ENCODE peak calls at places on chromosomes 13 and 19, in four cellular contexts. Q is ascending aorta; C is CD4-positive, CD25-positive, alpha-beta regulatory T cell; V is Peyer's patch. S is an unnamed sample. For H3K27me3 and H3K36me3, the result is how much of the 10 kb centered on the place peaks cover.

GRCh38 chr19:17107546-17108452 is 32.2 kb downstream of the MYO9B start:
- DNase-seq in V (peak), Q (peak), C (no peak), S (no peak)

GRCh38 chr13:40129467-40129866 is 474.0 kb downstream of the COG6 start:
- DNase-seq in Q (no peak), V (no peak), C (no peak), S (no peak)

GRCh38 chr13:30038884-30039283 is 188.5 kb upstream of the UBL3 start:
- DNase-seq in Q (no peak), C (no peak), V (no peak), S (no peak)

GRCh38 chr13:25267715-25268114 is 19.6 kb downstream of the MTMR6 start:
- DNase-seq in C (no peak), V (no peak), Q (no peak), S (no peak)

GRCh38 chr13:34174671-34175145 is 356.8 kb downstream of the RFC3 start:
- DNase-seq in C (no peak), Q (no peak), V (no peak), S (no peak)

GRCh38 chr13:107764012-107764411 is 451.3 kb downstream of the LIG4 start:
- DNase-seq in C (no peak), V (no peak), Q (no peak), S (no peak)

GRCh38 chr13:105665284-105665683 is 870.2 kb downstream of the EFNB2 start:
- DNase-seq in V (no peak), Q (no peak), C (no peak), S (no peak)

GRCh38 chr13:76014618-76015315 is 378.6 kb downstream of the LMO7 start:
- DNase-seq in V (no peak), C (no peak), Q (no peak), S (no peak)

GRCh38 chr13:59250276-59250990 is 913.3 kb downstream of the DIAPH3 start:
- DNase-seq in V (no peak), Q (no peak), C (no peak), S (no peak)

GRCh38 chr13:21330126-21330861 is 128.8 kb downstream of the ZDHHC20 start:
- DNase-seq in V (no peak), C (no peak), Q (no peak), S (no peak)

GRCh38 chr13:102584423-102584822 is 12.4 kb upstream of the TPP2 start:
- DNase-seq in Q (no peak), C (no peak), V (no peak), S (no peak)

GRCh38 chr13:108830916-108831315 is 201.5 kb downstream of the MYO16 start:
- DNase-seq in Q (no peak), V (no peak), C (no peak), S (no peak)

GRCh38 chr13:106532111-106532929 is 3.1 kb downstream of the EFNB2 start:
- DNase-seq in C (no peak), Q (no peak), V (no peak), S (no peak)

GRCh38 chr13:95023405-95023804 is 277.8 kb downstream of the ABCC4 start:
- DNase-seq in Q (no peak), C (no peak), V (no peak), S (no peak)

GRCh38 chr13:33249066-33249465 is 36.5 kb downstream of the STARD13 start:
- DNase-seq in C (no peak), Q (no peak), V (no peak), S (no peak)

GRCh38 chr19:33519416-33519815 is 2.2 kb downstream of the PEPD start:
- DNase-seq in Q (no peak), V (no peak), C (no peak), S (no peak)

GRCh38 chr19:33518541-33518940 is 3.0 kb downstream of the PEPD start:
- DNase-seq in V (no peak), Q (no peak), C (no peak), S (peak)

GRCh38 chr19:33520048-33520643 is 1.4 kb downstream of the PEPD start:
- DNase-seq in V (peak), C (no peak), Q (no peak), S (no peak)

GRCh38 chr19:33515921-33516320 is 5.7 kb downstream of the PEPD start:
- DNase-seq in Q (no peak), C (no peak), V (no peak), S (no peak)

DNA sequence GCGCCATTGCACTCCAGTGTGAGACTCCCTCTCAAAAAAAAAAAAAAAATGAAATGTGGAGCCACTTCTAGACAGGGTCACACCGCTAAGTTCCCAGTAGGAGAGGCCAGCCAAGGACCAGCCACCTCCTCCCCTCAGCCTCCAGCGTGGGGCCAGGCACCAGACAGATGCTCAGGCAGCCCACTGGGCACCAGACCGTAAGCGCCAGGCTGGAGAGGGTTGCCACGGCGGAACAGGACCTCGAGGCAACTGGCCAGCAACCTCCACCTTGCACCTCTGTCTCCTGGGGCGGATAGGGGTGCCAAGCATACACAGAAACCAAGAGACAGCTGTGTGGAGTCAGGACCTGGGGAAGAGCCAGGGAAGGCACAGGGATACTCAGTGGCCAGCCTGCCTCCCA is 3.7 kb downstream of the PEPD start:
- DNase-seq in V (no peak), Q (no peak), C (no peak), S (no peak)
- H3K27me3 ChIP-seq in V (under half), Q (under half), C (under half), S (under half)

GRCh38 chr13:46015374-46015773 is 37.2 kb downstream of the ZC3H13 start:
- DNase-seq in Q (no peak), V (no peak), C (no peak), S (no peak)
- H3K36me3 ChIP-seq in Q (under half), V (under half), C (half or more), S (under half)

DNA sequence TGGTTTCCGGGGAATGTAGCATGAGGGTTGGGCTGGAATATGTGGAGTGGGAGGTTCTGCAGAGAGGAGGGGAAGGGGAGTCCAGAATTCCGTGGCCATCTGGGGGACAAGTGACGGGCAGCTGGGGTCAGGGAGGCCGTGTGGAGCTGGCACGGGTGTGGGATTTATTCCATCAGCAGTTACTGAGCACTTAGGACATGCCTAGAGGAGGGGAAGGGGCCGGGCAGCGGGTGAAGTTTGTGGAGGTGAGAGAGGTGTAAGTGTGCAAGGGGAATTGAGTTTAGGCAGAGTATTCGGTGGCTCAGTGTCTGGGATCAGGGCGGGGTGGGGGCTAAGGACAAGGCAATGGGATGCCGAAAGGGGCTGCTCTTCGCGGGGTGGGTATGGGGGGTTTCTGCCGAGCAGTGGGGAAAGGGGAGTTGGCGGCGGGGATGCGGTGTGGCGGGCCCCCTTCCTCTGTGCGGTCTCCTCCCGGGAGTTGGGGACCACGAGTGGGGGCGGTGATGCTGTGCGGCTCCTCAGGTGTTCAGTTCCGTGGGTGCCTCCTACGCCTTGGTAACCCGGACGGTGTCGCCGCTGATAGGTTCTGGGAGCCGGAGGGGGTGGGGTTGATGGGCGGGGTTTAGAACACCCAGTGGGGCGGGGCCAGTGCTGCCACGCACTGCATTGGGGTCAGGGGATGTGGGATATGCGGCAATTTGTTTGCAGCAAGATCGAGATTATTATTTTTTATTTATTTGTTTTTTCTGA is 5.4 kb downstream of the CCDC61 start:
- DNase-seq in Q (no peak), C (peak), V (peak), S (peak)
- H3K4me3 ChIP-seq in Q (no peak), C (no peak), V (peak), S (peak)

GRCh38 chr19:30369833-30370232 is 2.4 kb upstream of the ZNF536 start:
- DNase-seq in Q (no peak), V (no peak), C (no peak), S (no peak)

GRCh38 chr19:30373593-30373992 is 1.4 kb downstream of the ZNF536 start:
- DNase-seq in Q (no peak), C (no peak), V (no peak), S (peak)

GRCh38 chr19:30371157-30371845 is 883 bp upstream of the ZNF536 start:
- DNase-seq in C (no peak), V (no peak), Q (no peak), S (no peak)

GRCh38 chr19:30374791-30375650 is 2.8 kb downstream of the ZNF536 start:
- DNase-seq in V (no peak), Q (peak), C (no peak), S (peak)

GRCh38 chr19:30371960-30372824 is at the start of gene ZNF536:
- DNase-seq in V (no peak), C (no peak), Q (no peak), S (peak)
- H3K27me3 ChIP-seq in V (under half), C (under half), Q (under half), S (under half)

GRCh38 chr19:4662812-4663211 is 7.3 kb downstream of the MYDGF start:
- DNase-seq in Q (no peak), V (no peak), C (no peak), S (no peak)

GRCh38 chr19:4660993-4661392 is 9.1 kb downstream of the MYDGF start:
- DNase-seq in V (no peak), Q (no peak), C (no peak), S (no peak)

GRCh38 chr19:4660181-4660791 is 9.9 kb downstream of the MYDGF start:
- DNase-seq in Q (no peak), V (no peak), C (no peak), S (peak)

GRCh38 chr19:4664642-4665041 is 5.5 kb downstream of the MYDGF start:
- DNase-seq in Q (no peak), C (no peak), V (no peak), S (no peak)

DNA sequence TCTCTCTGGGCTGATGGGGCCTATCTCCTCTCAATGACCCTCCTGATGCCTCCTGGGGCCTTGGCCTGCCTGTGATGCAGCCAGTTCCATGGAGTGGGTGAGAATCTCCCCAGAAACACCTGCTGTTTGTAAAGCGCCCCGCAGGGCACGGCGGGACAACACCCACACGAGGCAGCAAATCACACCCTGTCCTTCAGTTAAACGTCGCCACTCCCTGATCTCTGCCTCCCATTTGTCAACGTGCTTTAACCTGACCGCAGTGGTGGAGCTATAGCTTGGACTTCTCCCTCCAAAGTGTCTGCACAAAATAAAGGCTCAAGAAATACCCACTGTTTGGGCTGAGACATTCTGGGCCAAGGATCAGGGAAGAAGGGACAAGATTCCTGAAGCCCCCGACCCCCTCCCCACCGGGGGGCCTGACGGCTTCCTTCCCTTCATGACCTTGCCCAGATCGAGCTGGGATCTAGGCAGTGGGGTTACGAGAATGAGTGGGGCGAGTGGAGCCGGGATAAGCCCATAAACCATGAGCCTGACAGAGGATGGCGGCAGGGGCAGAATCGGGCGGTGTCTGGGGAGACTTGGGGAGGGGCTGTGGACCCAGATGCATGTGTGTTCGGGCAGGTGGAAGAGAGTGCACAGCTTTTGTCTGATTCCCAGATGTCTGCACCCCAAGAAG is 8.0 kb downstream of the MYDGF start:
- DNase-seq in V (no peak), Q (no peak), C (no peak), S (no peak)
- H3K36me3 ChIP-seq in V (under half), Q (half or more), C (half or more), S (under half)

DNA sequence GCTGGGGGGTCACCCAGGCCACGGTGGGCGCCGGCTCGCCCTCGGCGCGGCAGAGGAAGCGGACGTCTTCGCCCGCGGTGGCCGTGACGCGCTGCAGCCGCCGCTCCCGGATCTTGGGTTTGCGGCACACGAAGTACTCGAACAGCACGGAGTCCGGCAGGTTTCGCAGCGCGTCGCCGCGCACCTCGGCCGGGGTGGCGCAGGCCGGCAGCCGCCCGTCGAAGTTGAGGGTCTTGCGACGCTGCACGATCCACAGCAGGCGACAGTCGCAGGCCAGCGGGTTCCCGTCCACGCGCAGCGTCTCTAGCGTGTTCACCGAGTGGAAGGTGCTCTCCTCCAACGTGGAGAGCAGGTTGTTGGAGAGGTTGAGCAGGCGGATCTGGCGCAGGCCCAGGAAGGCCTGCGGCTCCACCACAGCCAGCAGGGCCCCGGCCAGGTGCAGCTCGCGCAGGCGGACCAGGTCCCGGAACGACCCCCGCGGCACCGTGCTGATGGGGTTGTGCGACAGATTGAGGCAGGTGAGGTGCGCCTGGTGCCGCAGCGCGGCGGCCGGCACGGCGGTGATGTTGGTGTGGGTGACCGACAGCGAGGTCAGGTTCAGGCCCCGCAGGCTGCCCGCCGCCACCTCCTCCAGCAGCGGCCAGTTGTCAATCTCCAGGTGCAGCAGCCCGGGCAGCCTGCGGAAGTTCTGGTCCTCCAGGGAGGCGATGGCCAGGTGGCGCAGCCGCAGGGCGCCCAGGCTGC is 8.6 kb upstream of the PEAK3 start:
- DNase-seq in C (peak), Q (no peak), V (peak), S (peak)
- H3K4me3 ChIP-seq in C (peak), Q (peak), V (peak), S (peak)

S was measured in H7.